ENCODE peak calls at places on chromosomes 16 and 17, in four cellular contexts. One of them, this sample, is unnamed. For H3K4me1, the result is how much of the 10 kb centered on the place peaks cover.

GRCh38 chr16:58462089-58462488 is 37.9 kb upstream of the NDRG4 start:
- DNase-seq in uterus: no peak
- DNase-seq in ovary: no peak
- DNase-seq in heart left ventricle: no peak
- DNase-seq in this sample: no peak

GRCh38 chr16:65069090-65069489 is 52.8 kb downstream of the CDH11 start:
- DNase-seq in ovary: no peak
- DNase-seq in heart left ventricle: no peak
- DNase-seq in uterus: no peak
- DNase-seq in this sample: no peak

GRCh38 chr17:72702998-72703397 is 389.5 kb downstream of the SLC39A11 start:
- DNase-seq in uterus: no peak
- DNase-seq in ovary: no peak
- DNase-seq in heart left ventricle: no peak
- DNase-seq in this sample: no peak

GRCh38 chr16:87701066-87701425 is 64.7 kb downstream of the KLHDC4 start:
- DNase-seq in uterus: no peak
- DNase-seq in heart left ventricle: no peak
- DNase-seq in ovary: no peak
- DNase-seq in this sample: no peak

GRCh38 chr17:13003454-13003851 is 14.4 kb downstream of the ELAC2 start:
- DNase-seq in heart left ventricle: no peak
- DNase-seq in ovary: no peak
- DNase-seq in uterus: no peak
- DNase-seq in this sample: no peak

GRCh38 chr17:41167561-41167960 is 460 bp downstream of the KRTAP4-3 start:
- DNase-seq in heart left ventricle: no peak
- DNase-seq in uterus: no peak
- DNase-seq in ovary: no peak
- DNase-seq in this sample: no peak

GRCh38 chr16:89040391-89040790 is 53.3 kb upstream of the ACSF3 start:
- DNase-seq in uterus: no peak
- DNase-seq in ovary: no peak
- DNase-seq in heart left ventricle: no peak
- DNase-seq in this sample: no peak

GRCh38 chr16:22077700-22078313 is 14.5 kb upstream of the VWA3A start:
- DNase-seq in ovary: peak
- DNase-seq in heart left ventricle: peak
- DNase-seq in uterus: peak
- DNase-seq in this sample: no peak

GRCh38 chr16:24035127-24035842 is 199.5 kb downstream of the PRKCB start:
- DNase-seq in ovary: no peak
- DNase-seq in uterus: no peak
- DNase-seq in heart left ventricle: no peak
- DNase-seq in this sample: no peak

GRCh38 chr16:14015948-14016347 is 55.2 kb upstream of the MRTFB start:
- DNase-seq in ovary: no peak
- DNase-seq in heart left ventricle: no peak
- DNase-seq in uterus: no peak
- DNase-seq in this sample: no peak

GRCh38 chr16:62035115-62036092 is 834 bp downstream of the CDH8 start:
- DNase-seq in ovary: no peak
- DNase-seq in heart left ventricle: no peak
- DNase-seq in uterus: no peak
- DNase-seq in this sample: no peak

GRCh38 chr17:44220211-44221071 is 966 bp upstream of the UBTF start:
- DNase-seq in heart left ventricle: peak
- DNase-seq in ovary: peak
- DNase-seq in uterus: no peak
- DNase-seq in this sample: no peak

GRCh38 chr17:44110823-44111633 is 12.4 kb downstream of the HDAC5 start:
- DNase-seq in heart left ventricle: peak
- DNase-seq in uterus: peak
- DNase-seq in ovary: peak
- DNase-seq in this sample: peak

GRCh38 chr17:67376892-67377726 is at the start of gene PITPNC1:
- DNase-seq in ovary: peak
- DNase-seq in uterus: peak
- DNase-seq in heart left ventricle: peak
- DNase-seq in this sample: peak

GRCh38 chr16:64238576-64238975 is 883.3 kb downstream of the CDH11 start:
- DNase-seq in heart left ventricle: no peak
- DNase-seq in ovary: no peak
- DNase-seq in uterus: no peak
- DNase-seq in this sample: no peak

GRCh38 chr16:70437017-70437581 is 1.8 kb downstream of the ST3GAL2 start:
- DNase-seq in ovary: peak
- DNase-seq in uterus: peak
- DNase-seq in heart left ventricle: no peak
- DNase-seq in this sample: no peak

GRCh38 chr17:73376152-73376551 is 64.4 kb upstream of the CDC42EP4 start:
- DNase-seq in uterus: no peak
- DNase-seq in ovary: no peak
- DNase-seq in heart left ventricle: no peak
- DNase-seq in this sample: no peak

GRCh38 chr16:19859166-19859565 is 25.5 kb downstream of the GPRC5B start:
- DNase-seq in uterus: no peak
- DNase-seq in heart left ventricle: no peak
- DNase-seq in ovary: no peak
- DNase-seq in this sample: no peak

GRCh38 chr16:77585852-77586251 is 136.5 kb upstream of the NUDT7 start:
- DNase-seq in uterus: no peak
- DNase-seq in heart left ventricle: no peak
- DNase-seq in ovary: no peak
- DNase-seq in this sample: no peak

GRCh38 chr17:38982858-38983746 is 15.9 kb upstream of the FBXO47 start:
- DNase-seq in ovary: peak
- DNase-seq in uterus: peak
- DNase-seq in heart left ventricle: peak
- DNase-seq in this sample: no peak

GRCh38 chr17:79944251-79944812 is 91.3 kb downstream of the TBC1D16 start:
- DNase-seq in heart left ventricle: no peak
- DNase-seq in uterus: peak
- DNase-seq in ovary: no peak
- DNase-seq in this sample: no peak

GRCh38 chr16:23587726-23588125 is 8.4 kb downstream of the NDUFAB1 start:
- DNase-seq in uterus: no peak
- DNase-seq in ovary: no peak
- DNase-seq in heart left ventricle: peak
- DNase-seq in this sample: no peak

GRCh38 chr17:21263351-21263750 is 10.1 kb upstream of the NATD1 start:
- DNase-seq in ovary: no peak
- DNase-seq in heart left ventricle: no peak
- DNase-seq in uterus: no peak
- DNase-seq in this sample: no peak

GRCh38 chr16:17289050-17289449 is 181.7 kb downstream of the XYLT1 start:
- DNase-seq in uterus: no peak
- DNase-seq in ovary: no peak
- DNase-seq in heart left ventricle: no peak
- DNase-seq in this sample: no peak

GRCh38 chr17:15967706-15968399 is 22.9 kb downstream of the ADORA2B start:
- DNase-seq in uterus: no peak
- DNase-seq in ovary: no peak
- DNase-seq in heart left ventricle: no peak
- DNase-seq in this sample: no peak
- H3K27ac ChIP-seq in uterus: no peak
- H3K27ac ChIP-seq in ovary: no peak
- H3K27ac ChIP-seq in heart left ventricle: no peak
- H3K27ac ChIP-seq in this sample: no peak

DNA sequence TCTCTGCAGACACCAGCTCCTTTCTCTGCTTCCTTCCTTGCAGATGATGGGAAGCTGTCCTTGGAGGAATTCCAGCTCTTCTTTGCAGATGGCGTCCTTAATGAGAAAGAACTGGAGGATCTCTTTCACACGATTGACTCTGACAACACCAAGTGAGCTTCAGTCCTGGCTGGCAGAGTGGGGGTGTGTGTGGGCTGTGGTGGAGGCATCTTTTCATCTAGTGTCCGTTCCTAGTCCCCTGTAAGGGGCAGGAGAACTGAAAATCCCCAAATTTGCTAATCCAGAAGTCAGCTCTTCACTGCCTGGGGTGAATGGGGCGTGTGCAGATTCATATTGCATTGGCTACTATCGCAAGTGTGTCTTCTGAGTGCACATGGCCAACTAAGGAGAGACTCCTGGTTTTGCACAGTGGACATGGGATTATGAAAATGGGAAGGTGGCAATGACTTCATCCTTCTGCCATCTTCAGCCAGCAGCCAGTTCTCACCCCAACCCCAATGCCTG is 10.4 kb downstream of the NECAB2 start:
- DNase-seq in ovary: no peak
- DNase-seq in uterus: no peak
- DNase-seq in heart left ventricle: no peak
- DNase-seq in this sample: no peak
- TF ChIP-seq POLR2A in ovary: no peak
- TF ChIP-seq POLR2A in uterus: no peak
- TF ChIP-seq POLR2A in heart left ventricle: no peak
- TF ChIP-seq POLR2A in this sample: no peak

GRCh38 chr17:57550671-57551315 is 194.3 kb downstream of the CCDC182 start:
- DNase-seq in heart left ventricle: no peak
- DNase-seq in ovary: no peak
- DNase-seq in uterus: no peak
- DNase-seq in this sample: no peak
- H3K4me1 ChIP-seq in heart left ventricle: under half
- H3K4me1 ChIP-seq in ovary: under half
- H3K4me1 ChIP-seq in uterus: under half
- H3K4me1 ChIP-seq in this sample: under half

DNA sequence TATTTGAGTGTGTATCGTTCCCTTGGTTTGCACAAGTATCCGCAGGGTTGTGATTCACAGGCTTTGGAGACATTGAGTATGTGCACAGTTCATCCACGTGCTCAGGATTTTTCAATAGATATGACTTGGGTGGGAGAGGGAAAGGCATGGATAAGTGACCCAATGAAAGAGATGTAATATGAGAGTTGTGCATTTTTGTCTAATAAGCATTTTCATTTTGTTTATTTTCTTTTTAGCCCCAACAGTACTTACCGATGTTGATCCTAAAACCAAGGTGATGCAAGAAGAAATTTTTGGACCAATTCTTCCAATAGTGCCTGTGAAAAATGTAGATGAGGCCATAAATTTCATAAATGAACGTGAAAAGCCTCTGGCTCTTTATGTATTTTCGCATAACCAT is 14.5 kb downstream of the ALDH3A2 start:
- DNase-seq in ovary: no peak
- DNase-seq in uterus: no peak
- DNase-seq in heart left ventricle: no peak
- DNase-seq in this sample: no peak
- H3K27ac ChIP-seq in ovary: no peak
- H3K27ac ChIP-seq in uterus: no peak
- H3K27ac ChIP-seq in heart left ventricle: no peak
- H3K27ac ChIP-seq in this sample: no peak

GRCh38 chr17:17493249-17493985 is 2.8 kb downstream of the RASD1 start:
- DNase-seq in ovary: no peak
- DNase-seq in heart left ventricle: no peak
- DNase-seq in uterus: no peak
- DNase-seq in this sample: no peak
- TF ChIP-seq POLR2A in ovary: no peak
- TF ChIP-seq POLR2A in heart left ventricle: no peak
- TF ChIP-seq POLR2A in uterus: no peak
- TF ChIP-seq POLR2A in this sample: no peak

GRCh38 chr16:66902648-66903543 is 15.8 kb downstream of the CDH16 start:
- DNase-seq in heart left ventricle: peak
- DNase-seq in ovary: no peak
- DNase-seq in uterus: no peak
- DNase-seq in this sample: no peak
- H3K4me1 ChIP-seq in heart left ventricle: under half
- H3K4me1 ChIP-seq in ovary: under half
- H3K4me1 ChIP-seq in uterus: under half
- H3K4me1 ChIP-seq in this sample: half or more

DNA sequence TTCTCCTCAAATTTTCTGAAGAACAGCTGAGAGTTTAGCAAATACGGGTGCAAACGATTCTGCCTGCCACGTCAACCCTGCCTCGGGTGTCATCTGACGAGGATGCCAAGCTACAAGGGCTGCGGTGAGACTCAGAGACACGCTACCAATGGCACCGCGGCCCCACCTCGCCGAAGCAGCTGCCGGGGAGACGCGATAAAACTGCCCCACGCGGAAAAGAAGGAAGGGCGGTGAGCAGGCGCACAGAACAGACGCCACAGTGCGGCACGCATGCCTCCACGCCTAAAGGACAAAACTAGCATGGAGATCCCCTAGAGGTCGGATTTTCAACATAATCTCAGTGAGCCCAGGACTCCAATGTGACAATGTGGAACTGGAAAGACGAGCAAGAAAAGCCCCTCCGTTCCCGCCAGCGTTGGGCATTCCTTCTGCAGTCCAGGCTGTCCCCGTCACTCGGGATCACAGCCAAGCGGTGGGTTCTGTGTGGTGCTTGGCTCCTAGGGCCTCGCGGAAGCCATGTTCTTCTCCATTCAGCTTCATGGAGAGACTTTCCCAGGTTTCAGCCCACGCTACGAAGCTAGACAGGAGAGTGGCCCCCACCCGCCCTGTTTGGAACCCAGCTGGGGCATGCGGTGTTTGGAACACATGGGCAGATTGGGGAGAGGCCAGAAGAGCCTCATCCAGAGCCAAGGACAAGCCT is 5.9 kb downstream of the LMF1 start:
- DNase-seq in ovary: no peak
- DNase-seq in uterus: no peak
- DNase-seq in heart left ventricle: no peak
- DNase-seq in this sample: no peak
- H3K27ac ChIP-seq in ovary: no peak
- H3K27ac ChIP-seq in uterus: no peak
- H3K27ac ChIP-seq in heart left ventricle: no peak
- H3K27ac ChIP-seq in this sample: no peak

DNA sequence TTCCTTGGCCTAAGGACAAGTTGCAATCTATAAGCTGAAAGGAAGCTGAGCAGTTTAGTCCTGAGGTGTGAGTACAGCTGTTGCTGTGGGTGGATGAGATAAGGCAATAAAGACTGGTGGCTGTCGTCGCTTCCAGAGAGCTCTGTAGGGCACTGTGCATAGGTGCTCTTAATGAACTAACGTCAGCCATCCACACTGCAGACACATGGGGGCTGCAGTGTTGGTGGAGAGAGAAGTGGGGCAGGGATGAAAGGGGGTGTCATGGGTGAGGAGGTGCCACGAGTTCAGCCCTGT is 139.9 kb upstream of the IRX3 start:
- DNase-seq in uterus: no peak
- DNase-seq in heart left ventricle: no peak
- DNase-seq in ovary: no peak
- DNase-seq in this sample: no peak
- TF ChIP-seq POLR2A in uterus: no peak
- TF ChIP-seq POLR2A in heart left ventricle: no peak
- TF ChIP-seq POLR2A in ovary: no peak
- TF ChIP-seq POLR2A in this sample: no peak

DNA sequence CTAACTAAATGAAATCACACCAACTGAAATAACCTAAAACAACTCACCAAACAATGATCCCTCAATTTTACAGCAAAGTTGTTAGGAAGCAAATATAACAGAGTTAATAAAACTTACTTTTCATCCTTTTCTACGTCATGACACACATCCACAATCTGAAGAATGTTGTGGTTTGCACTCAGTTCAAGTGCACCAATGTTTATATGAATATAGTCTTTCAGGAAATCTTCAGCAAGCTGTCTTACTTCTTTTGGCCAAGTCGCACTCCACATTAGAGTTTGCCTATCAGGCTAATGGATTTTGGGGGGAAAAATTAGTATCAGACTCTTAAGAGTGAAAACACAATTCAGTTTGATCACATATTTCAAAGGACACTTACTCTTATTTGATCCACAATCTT is 3.3 kb downstream of the DDX5 start:
- DNase-seq in uterus: no peak
- DNase-seq in heart left ventricle: no peak
- DNase-seq in ovary: no peak
- DNase-seq in this sample: no peak
- H3K4me1 ChIP-seq in uterus: under half
- H3K4me1 ChIP-seq in heart left ventricle: under half
- H3K4me1 ChIP-seq in ovary: under half
- H3K4me1 ChIP-seq in this sample: half or more

This sample was measured in esophagus muscularis mucosa.